ENCODE peak calls at places on chromosomes 12 and 14, in eight cellular contexts. B, C, J, W, O, Z, G and H are unnamed samples.

GRCh38 chr14:105858676-105859025 is 332.3 kb downstream of the TMEM121 start:
- ATAC-seq in B (peak; percentile 7), C (no peak), J (no peak), W (no peak), O (peak; percentile 15), Z (no peak), G (no peak), H (no peak)

GRCh38 chr12:94103986-94104385 is 44.4 kb upstream of the PLXNC1 start:
- ATAC-seq in B (no peak), C (no peak), J (peak; percentile 29), W (no peak), O (no peak), Z (no peak), G (no peak), H (no peak)

GRCh38 chr12:13536219-13536910 is 339.8 kb downstream of the EMP1 start:
- ATAC-seq in B (peak; percentile 59), C (no peak), J (no peak), W (no peak), O (peak; percentile 46), Z (no peak), G (no peak), H (no peak)

GRCh38 chr12:54786081-54786480 is 68.2 kb upstream of the MUCL1 start:
- ATAC-seq in B (no peak), C (no peak), J (no peak), W (no peak), O (no peak), Z (no peak), G (no peak), H (no peak)

GRCh38 chr12:14955876-14956811 is 5.3 kb downstream of the ARHGDIB start:
- ATAC-seq in B (no peak), C (no peak), J (no peak), W (no peak), O (no peak), Z (no peak), G (no peak), H (no peak)

GRCh38 chr14:80491562-80492139 is 280.3 kb upstream of the DIO2 start:
- ATAC-seq in B (no peak), C (no peak), J (no peak), W (no peak), O (no peak), Z (no peak), G (no peak), H (no peak)

GRCh38 chr12:6724409-6724797 is 557 bp downstream of the COPS7A start:
- ATAC-seq in B (peak; percentile 13), C (peak; percentile 45), J (peak; percentile 18), W (peak; percentile 23), O (peak; percentile 16), Z (peak; percentile 18), G (peak; percentile 50), H (peak; percentile 43)

GRCh38 chr14:22105643-22106042 is 432.0 kb upstream of the OR4E1 start:
- ATAC-seq in B (peak; percentile 37), C (no peak), J (no peak), W (no peak), O (no peak), Z (no peak), G (no peak), H (no peak)

GRCh38 chr12:57461904-57462306 is 2.3 kb downstream of the GLI1 start:
- ATAC-seq in B (no peak), C (peak; percentile 2), J (no peak), W (no peak), O (no peak), Z (no peak), G (peak; percentile 17), H (peak; percentile 3)

GRCh38 chr12:108312073-108312884 is 26.8 kb downstream of the CMKLR1 start:
- ATAC-seq in B (no peak), C (no peak), J (no peak), W (no peak), O (no peak), Z (no peak), G (no peak), H (no peak)

GRCh38 chr12:106976013-106976658 is 10.8 kb downstream of the MTERF2 start:
- ATAC-seq in B (no peak), C (no peak), J (peak; percentile 53), W (peak; percentile 64), O (no peak), Z (peak; percentile 85), G (peak; percentile 35), H (no peak)

GRCh38 chr12:125561-125960 is 59.0 kb downstream of the IQSEC3 start:
- ATAC-seq in B (no peak), C (no peak), J (no peak), W (no peak), O (no peak), Z (no peak), G (no peak), H (no peak)

GRCh38 chr14:80699861-80700260 is 241.7 kb downstream of the CEP128 start:
- ATAC-seq in B (no peak), C (no peak), J (no peak), W (no peak), O (no peak), Z (no peak), G (no peak), H (no peak)

GRCh38 chr14:36319899-36320209 is 583 bp downstream of the MBIP start:
- ATAC-seq in B (no peak), C (no peak), J (no peak), W (no peak), O (no peak), Z (no peak), G (no peak), H (no peak)

GRCh38 chr14:94998702-94999101 is 158.6 kb downstream of the DICER1 start:
- ATAC-seq in B (no peak), C (no peak), J (no peak), W (no peak), O (no peak), Z (no peak), G (peak; percentile 67), H (no peak)

GRCh38 chr14:74912801-74913200 is 10.3 kb downstream of the RPS6KL1 start:
- ATAC-seq in B (no peak), C (no peak), J (no peak), W (no peak), O (no peak), Z (no peak), G (no peak), H (no peak)

GRCh38 chr12:40144023-40144422 is 38.1 kb upstream of the SLC2A13 start:
- ATAC-seq in B (peak; percentile 44), C (no peak), J (no peak), W (no peak), O (peak; percentile 27), Z (no peak), G (no peak), H (no peak)

GRCh38 chr14:36555998-36556743 is 26.2 kb downstream of the NKX2-8 start:
- ATAC-seq in B (no peak), C (no peak), J (no peak), W (no peak), O (no peak), Z (no peak), G (no peak), H (no peak)

GRCh38 chr14:105192866-105193731 is 12.0 kb upstream of the NUDT14 start:
- ATAC-seq in B (peak; percentile 43), C (no peak), J (no peak), W (no peak), O (no peak), Z (peak; percentile 40), G (peak; percentile 8), H (no peak)

GRCh38 chr14:60862283-60862682 is 118.6 kb downstream of the TRMT5 start:
- ATAC-seq in B (no peak), C (no peak), J (peak; percentile 57), W (peak; percentile 88), O (no peak), Z (peak; percentile 90), G (no peak), H (no peak)

GRCh38 chr14:37584211-37585100 is 10.6 kb downstream of the FOXA1 start:
- ATAC-seq in B (no peak), C (no peak), J (peak; percentile 4), W (no peak), O (no peak), Z (no peak), G (no peak), H (no peak)

GRCh38 chr14:102417646-102418045 is 54.9 kb downstream of the TECPR2 start:
- ATAC-seq in B (no peak), C (no peak), J (no peak), W (no peak), O (no peak), Z (no peak), G (no peak), H (no peak)

GRCh38 chr12:79818856-79819255 is 116.0 kb downstream of the PPP1R12A start:
- ATAC-seq in B (no peak), C (no peak), J (no peak), W (no peak), O (no peak), Z (peak; percentile 86), G (no peak), H (no peak)

GRCh38 chr12:69332815-69333358 is 15.3 kb upstream of the LYZ start:
- ATAC-seq in B (no peak), C (no peak), J (no peak), W (no peak), O (no peak), Z (no peak), G (no peak), H (no peak)

GRCh38 chr12:12685305-12685704 is 10.7 kb downstream of the GPR19 start:
- ATAC-seq in B (no peak), C (no peak), J (no peak), W (no peak), O (no peak), Z (no peak), G (peak; percentile 25), H (no peak)

GRCh38 chr12:113863455-113863845 is 102.7 kb downstream of the RBM19 start:
- ATAC-seq in B (no peak), C (no peak), J (no peak), W (no peak), O (no peak), Z (no peak), G (no peak), H (no peak)

GRCh38 chr12:95766356-95767019 is 24.1 kb downstream of the NTN4 start:
- ATAC-seq in B (no peak), C (no peak), J (no peak), W (no peak), O (no peak), Z (no peak), G (peak; percentile 5), H (no peak)

GRCh38 chr12:52380271-52380694 is 5.2 kb downstream of the KRT84 start:
- ATAC-seq in B (no peak), C (peak; percentile 89), J (peak; percentile 63), W (no peak), O (no peak), Z (peak; percentile 51), G (peak; percentile 92), H (peak; percentile 92)

GRCh38 chr12:121001060-121001459 is 15.2 kb downstream of the C12orf43 start:
- ATAC-seq in B (no peak), C (no peak), J (no peak), W (no peak), O (no peak), Z (no peak), G (no peak), H (no peak)

GRCh38 chr12:57162541-57163125 is 15.2 kb upstream of the LRP1-AS start:
- ATAC-seq in B (no peak), C (no peak), J (no peak), W (no peak), O (no peak), Z (peak; percentile 15), G (no peak), H (no peak)

GRCh38 chr12:15038137-15038536 is 65.3 kb downstream of the PDE6H start:
- ATAC-seq in B (no peak), C (no peak), J (no peak), W (no peak), O (no peak), Z (no peak), G (no peak), H (no peak)